ENCODE peak calls at places on chromosomes 1 and 21, in ten cellular contexts. One of them, this sample, is unnamed. For H3K36me3, the result is how much of the 10 kb centered on the place peaks cover.

GRCh38 chr1:230384380-230385172 is 41.6 kb downstream of the PGBD5 start:
- DNase-seq in esophagus squamous epithelium: no peak
- DNase-seq in mucosa of descending colon: no peak
- DNase-seq in IMR-90: no peak
- DNase-seq in CD8-positive, alpha-beta T cell: no peak
- DNase-seq in PC-3: no peak
- DNase-seq in cardiac muscle cell: no peak
- DNase-seq in neural progenitor cell: no peak
- DNase-seq in ovary: no peak
- DNase-seq in fibroblast of lung: no peak
- DNase-seq in this sample: no peak

GRCh38 chr1:36595921-36596320 is 113.2 kb upstream of the CSF3R start:
- DNase-seq in ovary: no peak
- DNase-seq in IMR-90: no peak
- DNase-seq in CD8-positive, alpha-beta T cell: no peak
- DNase-seq in fibroblast of lung: no peak
- DNase-seq in neural progenitor cell: no peak
- DNase-seq in PC-3: no peak
- DNase-seq in mucosa of descending colon: no peak
- DNase-seq in esophagus squamous epithelium: no peak
- DNase-seq in cardiac muscle cell: no peak
- DNase-seq in this sample: no peak

GRCh38 chr1:231122143-231122542 is 39.7 kb upstream of the TRIM67 start:
- DNase-seq in PC-3: no peak
- DNase-seq in IMR-90: no peak
- DNase-seq in cardiac muscle cell: no peak
- DNase-seq in esophagus squamous epithelium: no peak
- DNase-seq in neural progenitor cell: no peak
- DNase-seq in mucosa of descending colon: no peak
- DNase-seq in CD8-positive, alpha-beta T cell: no peak
- DNase-seq in fibroblast of lung: no peak
- DNase-seq in ovary: no peak
- DNase-seq in this sample: no peak

GRCh38 chr1:152380932-152381331 is 21.1 kb upstream of the FLG2 start:
- DNase-seq in fibroblast of lung: no peak
- DNase-seq in ovary: no peak
- DNase-seq in CD8-positive, alpha-beta T cell: no peak
- DNase-seq in neural progenitor cell: no peak
- DNase-seq in cardiac muscle cell: no peak
- DNase-seq in mucosa of descending colon: no peak
- DNase-seq in IMR-90: no peak
- DNase-seq in PC-3: no peak
- DNase-seq in esophagus squamous epithelium: no peak
- DNase-seq in this sample: no peak

GRCh38 chr1:232986000-232986922 is 35.9 kb downstream of the NTPCR start:
- DNase-seq in fibroblast of lung: no peak
- DNase-seq in IMR-90: no peak
- DNase-seq in cardiac muscle cell: no peak
- DNase-seq in CD8-positive, alpha-beta T cell: no peak
- DNase-seq in neural progenitor cell: no peak
- DNase-seq in esophagus squamous epithelium: no peak
- DNase-seq in PC-3: no peak
- DNase-seq in ovary: no peak
- DNase-seq in mucosa of descending colon: no peak
- DNase-seq in this sample: no peak

GRCh38 chr21:45417256-45417950 is 12.4 kb downstream of the COL18A1 start:
- DNase-seq in mucosa of descending colon: no peak
- DNase-seq in esophagus squamous epithelium: no peak
- DNase-seq in IMR-90: no peak
- DNase-seq in ovary: peak
- DNase-seq in CD8-positive, alpha-beta T cell: no peak
- DNase-seq in cardiac muscle cell: no peak
- DNase-seq in PC-3: no peak
- DNase-seq in fibroblast of lung: no peak
- DNase-seq in neural progenitor cell: no peak
- DNase-seq in this sample: no peak

GRCh38 chr1:89725016-89725380 is 92.1 kb downstream of the LRRC8C start:
- DNase-seq in neural progenitor cell: no peak
- DNase-seq in fibroblast of lung: peak
- DNase-seq in CD8-positive, alpha-beta T cell: no peak
- DNase-seq in mucosa of descending colon: peak
- DNase-seq in cardiac muscle cell: no peak
- DNase-seq in PC-3: peak
- DNase-seq in esophagus squamous epithelium: no peak
- DNase-seq in IMR-90: peak
- DNase-seq in ovary: no peak
- DNase-seq in this sample: peak

GRCh38 chr1:211625040-211625439 is 46.1 kb upstream of the SLC30A1 start:
- DNase-seq in PC-3: peak
- DNase-seq in CD8-positive, alpha-beta T cell: no peak
- DNase-seq in esophagus squamous epithelium: no peak
- DNase-seq in neural progenitor cell: no peak
- DNase-seq in fibroblast of lung: peak
- DNase-seq in cardiac muscle cell: no peak
- DNase-seq in IMR-90: peak
- DNase-seq in mucosa of descending colon: peak
- DNase-seq in ovary: no peak
- DNase-seq in this sample: peak

GRCh38 chr1:4638347-4638734 is 16.1 kb upstream of the AJAP1 start:
- DNase-seq in cardiac muscle cell: no peak
- DNase-seq in esophagus squamous epithelium: no peak
- DNase-seq in ovary: no peak
- DNase-seq in IMR-90: no peak
- DNase-seq in mucosa of descending colon: no peak
- DNase-seq in neural progenitor cell: no peak
- DNase-seq in CD8-positive, alpha-beta T cell: no peak
- DNase-seq in PC-3: no peak
- DNase-seq in fibroblast of lung: no peak
- DNase-seq in this sample: no peak

GRCh38 chr1:11072216-11072917 is 12.5 kb upstream of the SRM start:
- DNase-seq in mucosa of descending colon: no peak
- DNase-seq in cardiac muscle cell: no peak
- DNase-seq in esophagus squamous epithelium: no peak
- DNase-seq in IMR-90: no peak
- DNase-seq in PC-3: no peak
- DNase-seq in fibroblast of lung: no peak
- DNase-seq in ovary: peak
- DNase-seq in CD8-positive, alpha-beta T cell: no peak
- DNase-seq in neural progenitor cell: no peak
- DNase-seq in this sample: no peak

DNA sequence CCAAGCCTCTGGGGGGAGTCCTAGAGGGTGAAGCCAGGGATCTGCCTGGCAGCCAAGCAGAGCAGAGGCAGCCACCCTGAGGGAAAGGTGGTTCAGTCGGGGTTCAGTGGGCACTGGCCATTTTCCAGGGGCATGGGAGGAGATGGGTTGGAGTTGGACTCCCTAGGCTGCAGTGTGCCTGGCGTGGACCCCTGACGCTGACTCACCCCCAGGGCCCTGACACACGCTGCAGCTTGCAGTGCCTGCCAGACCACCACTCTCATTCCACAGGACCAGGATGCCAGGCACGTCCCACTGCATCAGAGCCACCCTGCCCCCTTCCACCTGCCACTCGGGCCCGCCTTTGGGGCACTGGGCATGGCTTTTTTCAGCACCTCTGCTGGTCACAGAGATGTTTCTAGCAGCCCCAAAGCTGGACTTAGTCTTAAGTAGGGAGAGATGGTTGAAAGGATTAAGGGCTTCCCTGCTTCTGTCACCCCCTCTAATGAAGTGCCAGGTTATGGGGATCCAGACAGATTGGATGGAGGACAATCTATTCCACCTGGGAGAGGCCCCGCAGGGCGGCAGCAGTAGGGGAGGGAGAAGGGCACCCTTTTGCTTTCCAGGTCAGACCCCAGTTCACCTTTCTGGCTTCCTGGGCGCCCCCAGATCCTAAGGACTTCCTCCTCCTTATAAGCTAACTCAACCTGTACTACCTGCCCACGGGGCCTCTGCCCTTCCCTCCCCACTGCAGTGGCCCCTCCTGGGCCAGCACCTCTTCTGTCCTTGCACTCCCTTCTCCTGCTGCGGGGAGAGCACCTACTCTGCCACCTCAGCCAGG is 1.6 kb downstream of the SYT2 start:
- DNase-seq in IMR-90: no peak
- DNase-seq in esophagus squamous epithelium: no peak
- DNase-seq in ovary: peak
- DNase-seq in fibroblast of lung: no peak
- DNase-seq in mucosa of descending colon: no peak
- DNase-seq in PC-3: no peak
- DNase-seq in cardiac muscle cell: no peak
- DNase-seq in neural progenitor cell: no peak
- DNase-seq in CD8-positive, alpha-beta T cell: no peak
- DNase-seq in this sample: no peak
- H3K4me3 ChIP-seq in IMR-90: no peak
- H3K4me3 ChIP-seq in esophagus squamous epithelium: no peak
- H3K4me3 ChIP-seq in ovary: no peak
- H3K4me3 ChIP-seq in fibroblast of lung: no peak
- H3K4me3 ChIP-seq in mucosa of descending colon: no peak
- H3K4me3 ChIP-seq in PC-3: no peak
- H3K4me3 ChIP-seq in cardiac muscle cell: no peak
- H3K4me3 ChIP-seq in neural progenitor cell: no peak
- H3K4me3 ChIP-seq in CD8-positive, alpha-beta T cell: no peak
- H3K4me3 ChIP-seq in this sample: no peak

GRCh38 chr1:216598448-216598847 is 124.8 kb downstream of the ESRRG start:
- DNase-seq in PC-3: no peak
- DNase-seq in cardiac muscle cell: no peak
- DNase-seq in IMR-90: no peak
- DNase-seq in fibroblast of lung: no peak
- DNase-seq in esophagus squamous epithelium: no peak
- DNase-seq in ovary: no peak
- DNase-seq in CD8-positive, alpha-beta T cell: no peak
- DNase-seq in neural progenitor cell: peak
- DNase-seq in mucosa of descending colon: no peak
- DNase-seq in this sample: no peak
- H3K36me3 ChIP-seq in PC-3: under half
- H3K36me3 ChIP-seq in cardiac muscle cell: under half
- H3K36me3 ChIP-seq in IMR-90: under half
- H3K36me3 ChIP-seq in fibroblast of lung: under half
- H3K36me3 ChIP-seq in esophagus squamous epithelium: under half
- H3K36me3 ChIP-seq in ovary: under half
- H3K36me3 ChIP-seq in CD8-positive, alpha-beta T cell: under half
- H3K36me3 ChIP-seq in neural progenitor cell: under half
- H3K36me3 ChIP-seq in mucosa of descending colon: under half
- H3K36me3 ChIP-seq in this sample: under half

DNA sequence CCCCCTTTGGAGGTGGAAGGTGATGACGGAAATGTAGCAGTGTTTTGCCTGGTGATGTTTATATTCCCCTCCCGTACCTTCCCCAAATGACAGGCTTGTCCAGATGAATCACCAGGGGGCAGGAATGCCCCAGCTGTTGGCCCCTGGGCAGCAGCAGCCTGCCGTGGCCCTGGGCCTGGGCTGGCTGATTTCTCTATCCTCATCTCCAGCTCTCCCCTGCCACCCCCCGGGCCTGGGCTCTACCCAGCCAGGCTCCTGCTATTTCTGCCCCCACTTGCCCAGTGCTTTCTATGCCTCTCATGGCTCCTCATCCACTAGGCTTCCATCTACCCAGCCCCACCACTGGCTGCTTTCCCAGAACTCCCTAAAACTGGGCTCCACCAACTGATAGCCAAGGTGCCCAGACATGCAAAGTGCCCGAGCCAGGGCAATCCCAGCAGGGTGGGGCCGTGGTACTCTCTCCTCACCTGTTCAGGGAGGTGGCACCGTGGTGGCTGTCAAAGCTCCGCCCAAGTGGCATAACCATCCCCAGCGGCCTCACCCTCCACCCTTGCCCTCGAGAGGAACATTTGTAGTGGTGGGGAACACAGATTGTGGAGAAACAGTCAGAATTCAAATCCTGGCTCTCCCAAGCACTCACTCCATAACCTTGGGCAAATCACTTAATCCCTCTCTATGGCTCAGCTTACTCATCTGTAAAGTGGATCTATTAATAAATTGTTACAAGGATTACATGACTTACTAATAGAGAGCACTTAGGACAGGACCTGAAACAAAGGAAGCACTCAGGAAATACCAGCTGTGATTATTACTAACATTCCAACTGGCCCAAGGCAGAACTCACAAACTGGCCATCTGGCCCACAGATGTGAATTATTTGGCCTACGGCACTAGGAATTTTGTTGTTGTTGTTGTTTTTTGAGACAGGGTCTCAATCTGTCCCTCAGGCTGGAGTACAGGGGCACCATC is 12.8 kb upstream of the ECE1 start:
- DNase-seq in PC-3: peak
- DNase-seq in cardiac muscle cell: no peak
- DNase-seq in mucosa of descending colon: peak
- DNase-seq in CD8-positive, alpha-beta T cell: no peak
- DNase-seq in esophagus squamous epithelium: no peak
- DNase-seq in ovary: no peak
- DNase-seq in IMR-90: peak
- DNase-seq in fibroblast of lung: peak
- DNase-seq in neural progenitor cell: no peak
- DNase-seq in this sample: peak
- TF ChIP-seq CTCF in PC-3: peak
- TF ChIP-seq CTCF in cardiac muscle cell: peak
- TF ChIP-seq CTCF in mucosa of descending colon: no peak
- TF ChIP-seq CTCF in CD8-positive, alpha-beta T cell: no peak
- TF ChIP-seq CTCF in esophagus squamous epithelium: no peak
- TF ChIP-seq CTCF in ovary: no peak
- TF ChIP-seq CTCF in IMR-90: peak
- TF ChIP-seq CTCF in fibroblast of lung: no peak
- TF ChIP-seq CTCF in neural progenitor cell: no peak
- TF ChIP-seq CTCF in this sample: no peak

DNA sequence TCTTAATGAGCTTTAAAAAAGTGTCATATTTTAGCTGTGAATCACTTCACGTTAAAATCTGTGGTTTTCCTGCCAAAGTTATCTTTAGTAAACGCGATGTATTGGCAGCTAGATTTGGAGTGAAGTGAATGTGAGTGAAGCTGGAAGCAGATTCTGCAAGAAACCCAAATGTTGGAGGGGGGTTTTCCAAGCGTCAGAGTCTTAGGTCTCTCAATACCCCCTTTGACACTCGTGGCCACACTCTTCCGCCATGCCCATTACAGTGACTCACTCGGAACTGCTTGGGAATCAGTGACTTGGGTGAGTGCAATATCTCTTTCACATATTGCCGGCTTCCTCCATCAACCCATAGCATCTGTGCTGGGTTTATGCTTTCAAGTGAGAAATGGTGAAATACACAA is 17.5 kb downstream of the B3GALT5 start:
- DNase-seq in cardiac muscle cell: no peak
- DNase-seq in ovary: no peak
- DNase-seq in PC-3: peak
- DNase-seq in IMR-90: peak
- DNase-seq in fibroblast of lung: peak
- DNase-seq in neural progenitor cell: no peak
- DNase-seq in esophagus squamous epithelium: no peak
- DNase-seq in CD8-positive, alpha-beta T cell: no peak
- DNase-seq in mucosa of descending colon: no peak
- DNase-seq in this sample: no peak
- H3K4me3 ChIP-seq in cardiac muscle cell: no peak
- H3K4me3 ChIP-seq in ovary: no peak
- H3K4me3 ChIP-seq in PC-3: peak
- H3K4me3 ChIP-seq in IMR-90: no peak
- H3K4me3 ChIP-seq in fibroblast of lung: no peak
- H3K4me3 ChIP-seq in neural progenitor cell: no peak
- H3K4me3 ChIP-seq in esophagus squamous epithelium: no peak
- H3K4me3 ChIP-seq in CD8-positive, alpha-beta T cell: no peak
- H3K4me3 ChIP-seq in mucosa of descending colon: no peak
- H3K4me3 ChIP-seq in this sample: no peak

GRCh38 chr1:150576367-150576711 is 3.1 kb downstream of the MCL1 start:
- DNase-seq in ovary: no peak
- DNase-seq in mucosa of descending colon: no peak
- DNase-seq in cardiac muscle cell: no peak
- DNase-seq in IMR-90: no peak
- DNase-seq in PC-3: no peak
- DNase-seq in esophagus squamous epithelium: no peak
- DNase-seq in fibroblast of lung: no peak
- DNase-seq in neural progenitor cell: no peak
- DNase-seq in CD8-positive, alpha-beta T cell: no peak
- DNase-seq in this sample: no peak
- H3K36me3 ChIP-seq in ovary: under half
- H3K36me3 ChIP-seq in mucosa of descending colon: under half
- H3K36me3 ChIP-seq in cardiac muscle cell: under half
- H3K36me3 ChIP-seq in IMR-90: half or more
- H3K36me3 ChIP-seq in PC-3: half or more
- H3K36me3 ChIP-seq in esophagus squamous epithelium: under half
- H3K36me3 ChIP-seq in fibroblast of lung: under half
- H3K36me3 ChIP-seq in neural progenitor cell: under half
- H3K36me3 ChIP-seq in CD8-positive, alpha-beta T cell: under half
- H3K36me3 ChIP-seq in this sample: under half